ENCODE peak calls at places on chromosomes 4 and X, in four cellular contexts. G, L, V and M are unnamed samples.

GRCh38 chr4:7322166-7322991 is 112.4 kb downstream of the PSAPL1 start:
- DNase-seq in G (no peak), L (no peak), V (peak; percentile 54), M (no peak)

GRCh38 chrX:80022363-80023031 is 7.9 kb downstream of the TBX22 start:
- DNase-seq in G (no peak), L (no peak), V (no peak), M (no peak)

GRCh38 chrX:132044953-132045352 is 21.9 kb downstream of the STK26 start:
- DNase-seq in G (no peak), L (no peak), V (no peak), M (no peak)

GRCh38 chrX:137424679-137425078 is 141.2 kb upstream of the ZIC3 start:
- DNase-seq in G (no peak), L (no peak), V (no peak), M (no peak)

GRCh38 chr4:144868309-144868708 is 222.4 kb downstream of the HHIP start:
- DNase-seq in G (no peak), L (no peak), V (no peak), M (no peak)

GRCh38 chr4:1371831-1372165 is 24.8 kb downstream of the UVSSA start:
- DNase-seq in G (no peak), L (no peak), V (no peak), M (no peak)

GRCh38 chrX:12441376-12442128 is 303.3 kb downstream of the FRMPD4 start:
- DNase-seq in G (no peak), L (no peak), V (no peak), M (no peak)

GRCh38 chr4:156217236-156217635 is 263.6 kb upstream of the CTSO start:
- DNase-seq in G (no peak), L (no peak), V (no peak), M (no peak)

DNA sequence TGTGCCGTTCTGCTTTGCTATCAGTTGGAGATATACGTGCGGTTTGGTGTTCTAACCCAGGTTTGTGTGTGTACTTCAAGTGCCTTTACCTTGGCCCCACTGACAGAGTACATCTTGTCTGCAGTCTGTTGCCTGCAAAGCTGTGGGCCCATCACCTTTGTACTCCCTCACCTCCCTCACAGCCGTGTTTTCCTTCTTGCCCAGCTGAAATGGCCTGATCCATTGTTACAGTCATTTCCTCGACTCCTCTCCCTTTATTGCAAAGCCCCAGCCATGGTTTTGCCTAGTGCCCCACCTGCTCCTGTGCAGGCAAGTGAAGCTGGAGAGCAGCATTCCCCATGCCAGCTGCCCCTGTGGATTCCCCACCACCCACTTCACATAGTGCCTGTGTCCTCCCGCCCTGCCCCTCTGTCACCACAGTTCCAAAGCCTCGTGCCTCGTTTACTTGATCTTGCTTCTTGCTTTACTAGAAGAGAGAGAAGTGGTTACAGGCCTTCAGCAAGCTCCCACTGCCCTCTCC is 55.2 kb upstream of the TLR2 start:
- DNase-seq in G (no peak), L (no peak), V (no peak), M (no peak)
- TF ChIP-seq POLR2A in G (no peak), L (no peak), V (no peak), M (no peak)

DNA sequence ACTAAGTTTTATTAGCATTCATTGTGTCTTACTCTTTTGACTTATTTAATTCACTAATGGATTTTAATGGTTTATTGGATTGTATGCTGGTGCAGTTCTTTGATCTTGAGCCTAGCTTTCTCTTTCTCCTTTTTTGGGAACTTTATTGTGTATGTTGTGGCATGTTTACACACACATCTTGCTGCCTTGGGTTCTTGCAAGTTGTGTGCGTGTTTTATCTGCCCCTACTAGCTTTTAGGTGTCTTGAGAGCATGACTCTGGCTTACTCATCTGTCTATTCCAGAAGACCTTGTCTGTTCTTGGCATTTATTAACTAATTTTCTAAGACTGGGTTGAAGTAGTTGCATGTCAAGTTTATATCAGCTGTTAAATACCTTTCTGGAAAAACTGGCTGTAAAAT is 2.7 kb downstream of the TMEM165 start:
- DNase-seq in G (no peak), L (no peak), V (no peak), M (no peak)
- TF ChIP-seq POLR2A in G (no peak), L (no peak), V (no peak), M (no peak)

GRCh38 chr4:55127053-55127452 is 1.7 kb upstream of the KDR start:
- DNase-seq in G (no peak), L (no peak), V (no peak), M (no peak)

GRCh38 chr4:55125763-55126541 is 557 bp upstream of the KDR start:
- DNase-seq in G (no peak), L (no peak), V (no peak), M (no peak)

GRCh38 chr4:55123791-55124190 is 1.6 kb downstream of the KDR start:
- DNase-seq in G (no peak), L (no peak), V (no peak), M (no peak)

GRCh38 chr4:55124337-55125076 is 888 bp downstream of the KDR start:
- DNase-seq in G (no peak), L (no peak), V (no peak), M (no peak)

DNA sequence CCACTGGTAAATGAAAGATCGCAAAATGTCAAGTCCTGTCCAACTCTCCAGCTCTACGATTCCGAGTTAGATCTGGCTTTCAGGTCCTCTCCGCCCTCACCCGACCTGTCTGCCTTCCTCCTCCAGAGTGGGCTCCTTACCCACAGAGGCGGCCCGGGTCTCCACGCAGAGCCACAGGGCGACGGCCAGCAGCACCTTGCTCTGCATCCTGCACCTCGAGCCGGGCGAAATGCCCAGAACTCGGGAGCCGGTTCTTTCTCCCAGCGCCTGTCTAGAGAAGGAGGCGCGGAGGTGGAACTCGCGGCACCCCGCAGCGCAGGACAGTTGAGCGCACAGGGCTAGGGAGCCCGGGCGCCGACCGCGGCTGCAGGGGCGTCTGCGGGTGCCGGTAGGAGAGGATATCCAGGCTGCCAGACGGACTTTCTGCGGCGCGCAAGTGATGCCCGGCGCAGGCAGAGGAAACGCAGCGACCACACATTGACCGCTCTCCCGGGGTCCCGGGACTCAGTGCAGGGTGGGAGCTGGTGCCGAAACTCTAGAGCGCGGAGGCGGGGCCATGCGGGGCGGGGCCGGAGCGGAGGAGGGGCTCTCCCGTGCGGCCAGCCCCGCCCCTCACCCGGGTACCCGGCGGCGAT is at the start of gene KDR:
- DNase-seq in G (no peak), L (no peak), V (no peak), M (no peak)
- TF ChIP-seq POLR2A in G (no peak), L (no peak), V (no peak), M (no peak)

GRCh38 chrX:153907456-153907855 is 3.0 kb downstream of the AVPR2 start:
- DNase-seq in G (no peak), L (no peak), V (no peak), M (no peak)
- TF ChIP-seq POLR2A in G (no peak), L (no peak), V (no peak), M (no peak)

GRCh38 chrX:154529206-154529612 is 13.2 kb upstream of the FAM3A start:
- DNase-seq in G (no peak), L (no peak), V (no peak), M (no peak)

GRCh38 chrX:154531626-154532025 is 15.0 kb downstream of the G6PD start:
- DNase-seq in G (no peak), L (no peak), V (no peak), M (no peak)

GRCh38 chrX:154532690-154533089 is 14.0 kb downstream of the G6PD start:
- DNase-seq in G (no peak), L (no peak), V (no peak), M (no peak)

GRCh38 chrX:154526901-154527675 is 11.1 kb upstream of the FAM3A start:
- DNase-seq in G (peak; percentile 77), L (peak; percentile 75), V (peak; percentile 89), M (no peak)

DNA sequence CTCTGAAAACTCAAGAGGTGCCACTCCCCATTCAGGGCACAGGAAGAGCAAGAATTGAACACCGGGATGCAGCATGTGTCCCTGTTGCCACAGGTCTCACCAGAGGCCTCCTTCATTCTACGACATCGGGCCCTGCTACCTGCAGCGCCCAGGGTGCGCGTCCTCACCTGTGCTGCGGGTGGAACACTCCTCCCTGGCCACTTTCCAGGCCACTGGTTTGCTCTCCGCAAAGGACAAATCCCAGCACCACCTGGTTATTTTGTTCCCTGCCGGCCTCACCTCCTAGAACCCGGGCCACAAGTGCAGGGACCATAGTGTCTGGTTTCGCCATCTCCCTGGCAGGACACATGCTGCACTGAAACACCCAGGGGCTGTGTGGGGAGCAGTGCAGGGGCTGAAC is 14.3 kb upstream of the FAM3A start:
- DNase-seq in G (no peak), L (no peak), V (no peak), M (no peak)
- TF ChIP-seq POLR2A in G (no peak), L (no peak), V (no peak), M (no peak)

GRCh38 chr4:88283661-88284377 is 542 bp downstream of the PPM1K start:
- DNase-seq in G (peak; percentile 79), L (peak; percentile 54), V (peak; percentile 94), M (peak; percentile 23)
- TF ChIP-seq POLR2A in G (no peak), L (no peak), V (no peak), M (peak; percentile 5)

GRCh38 chrX:102154218-102154860 is 1.4 kb downstream of the BEX5 start:
- DNase-seq in G (no peak), L (no peak), V (no peak), M (no peak)

GRCh38 chrX:102154900-102155805 is 624 bp downstream of the BEX5 start:
- DNase-seq in G (no peak), L (no peak), V (peak; percentile 77), M (no peak)

GRCh38 chrX:102155806-102156179 is at the start of gene BEX5:
- DNase-seq in G (no peak), L (no peak), V (peak; percentile 83), M (no peak)
- TF ChIP-seq POLR2A in G (no peak), L (no peak), V (no peak), M (no peak)